ENCODE peak calls at places on chromosomes 6 and 20, in four cellular contexts. One of them, this sample, is unnamed.
A peak's percentile ranks its signal among the peaks of the same experiment; 100 is the strongest.

GRCh38 chr20:8360035-8360434 is 228.0 kb downstream of the PLCB1 start:
- DNase-seq in CD8-positive, alpha-beta T cell: no peak
- DNase-seq in epithelial cell of esophagus: no peak
- DNase-seq in fibroblast of lung: no peak
- DNase-seq in this sample: no peak

GRCh38 chr20:58117944-58118343 is 110.5 kb downstream of the ANKRD60 start:
- DNase-seq in epithelial cell of esophagus: peak; percentile 27
- DNase-seq in fibroblast of lung: peak; percentile 67
- DNase-seq in CD8-positive, alpha-beta T cell: no peak
- DNase-seq in this sample: no peak

GRCh38 chr6:90286884-90287488 is 9.7 kb downstream of the BACH2 start:
- DNase-seq in epithelial cell of esophagus: peak; percentile 70
- DNase-seq in fibroblast of lung: peak; percentile 19
- DNase-seq in CD8-positive, alpha-beta T cell: peak; percentile 52
- DNase-seq in this sample: no peak

GRCh38 chr20:40506567-40506966 is 182.5 kb downstream of the MAFB start:
- DNase-seq in epithelial cell of esophagus: peak; percentile 98
- DNase-seq in CD8-positive, alpha-beta T cell: no peak
- DNase-seq in fibroblast of lung: peak; percentile 97
- DNase-seq in this sample: peak; percentile 100

GRCh38 chr20:31608256-31608980 is 3.3 kb downstream of the ID1 start:
- DNase-seq in epithelial cell of esophagus: peak; percentile 74
- DNase-seq in fibroblast of lung: peak; percentile 80
- DNase-seq in CD8-positive, alpha-beta T cell: no peak
- DNase-seq in this sample: no peak

GRCh38 chr6:14799928-14800327 is 445.9 kb upstream of the JARID2 start:
- DNase-seq in CD8-positive, alpha-beta T cell: no peak
- DNase-seq in fibroblast of lung: peak; percentile 71
- DNase-seq in epithelial cell of esophagus: peak; percentile 76
- DNase-seq in this sample: peak; percentile 62

GRCh38 chr20:40683894-40684268 is 5.2 kb downstream of the MAFB start:
- DNase-seq in fibroblast of lung: no peak
- DNase-seq in CD8-positive, alpha-beta T cell: no peak
- DNase-seq in epithelial cell of esophagus: no peak
- DNase-seq in this sample: no peak

GRCh38 chr20:46253391-46253790 is 54.9 kb downstream of the CDH22 start:
- DNase-seq in CD8-positive, alpha-beta T cell: no peak
- DNase-seq in epithelial cell of esophagus: peak; percentile 46
- DNase-seq in fibroblast of lung: no peak
- DNase-seq in this sample: no peak

GRCh38 chr6:9532621-9533557 is 882.0 kb downstream of the TFAP2A start:
- DNase-seq in epithelial cell of esophagus: peak; percentile 64
- DNase-seq in fibroblast of lung: peak; percentile 78
- DNase-seq in CD8-positive, alpha-beta T cell: no peak
- DNase-seq in this sample: no peak

GRCh38 chr6:125054331-125054730 is 92.1 kb downstream of the RNF217 start:
- DNase-seq in epithelial cell of esophagus: no peak
- DNase-seq in fibroblast of lung: no peak
- DNase-seq in CD8-positive, alpha-beta T cell: no peak
- DNase-seq in this sample: no peak

GRCh38 chr6:141313986-141314385 is 818.7 kb upstream of the GJE1 start:
- DNase-seq in CD8-positive, alpha-beta T cell: no peak
- DNase-seq in epithelial cell of esophagus: no peak
- DNase-seq in fibroblast of lung: no peak
- DNase-seq in this sample: no peak

GRCh38 chr20:46990017-46990810 is 95.6 kb downstream of the EYA2 start:
- DNase-seq in epithelial cell of esophagus: peak; percentile 50
- DNase-seq in CD8-positive, alpha-beta T cell: no peak
- DNase-seq in fibroblast of lung: no peak
- DNase-seq in this sample: no peak

GRCh38 chr20:56299362-56299761 is 50.8 kb downstream of the MC3R start:
- DNase-seq in epithelial cell of esophagus: no peak
- DNase-seq in CD8-positive, alpha-beta T cell: no peak
- DNase-seq in fibroblast of lung: no peak
- DNase-seq in this sample: no peak

GRCh38 chr6:154919806-154920205 is 75.3 kb upstream of the TIAM2 start:
- DNase-seq in CD8-positive, alpha-beta T cell: no peak
- DNase-seq in fibroblast of lung: no peak
- DNase-seq in epithelial cell of esophagus: no peak
- DNase-seq in this sample: no peak

GRCh38 chr20:25042531-25043498 is 15.1 kb downstream of the ACSS1 start:
- DNase-seq in epithelial cell of esophagus: no peak
- DNase-seq in CD8-positive, alpha-beta T cell: peak; percentile 52
- DNase-seq in fibroblast of lung: no peak
- DNase-seq in this sample: peak; percentile 76

GRCh38 chr20:11952621-11953020 is 34.9 kb downstream of the BTBD3 start:
- DNase-seq in epithelial cell of esophagus: no peak
- DNase-seq in fibroblast of lung: peak; percentile 35
- DNase-seq in CD8-positive, alpha-beta T cell: no peak
- DNase-seq in this sample: no peak

GRCh38 chr6:143822584-143823024 is 20.5 kb upstream of the LTV1 start:
- DNase-seq in fibroblast of lung: peak; percentile 85
- DNase-seq in epithelial cell of esophagus: peak; percentile 2
- DNase-seq in CD8-positive, alpha-beta T cell: no peak
- DNase-seq in this sample: no peak

GRCh38 chr20:57509665-57510237 is 15.2 kb downstream of the CTCFL start:
- DNase-seq in CD8-positive, alpha-beta T cell: no peak
- DNase-seq in fibroblast of lung: no peak
- DNase-seq in epithelial cell of esophagus: peak; percentile 35
- DNase-seq in this sample: no peak

GRCh38 chr6:100665041-100665380 is 200.3 kb upstream of the SIM1 start:
- DNase-seq in CD8-positive, alpha-beta T cell: no peak
- DNase-seq in epithelial cell of esophagus: no peak
- DNase-seq in fibroblast of lung: no peak
- DNase-seq in this sample: no peak

GRCh38 chr6:42007753-42008528 is 42.4 kb upstream of the TAF8 start:
- DNase-seq in epithelial cell of esophagus: no peak
- DNase-seq in CD8-positive, alpha-beta T cell: peak; percentile 52
- DNase-seq in fibroblast of lung: no peak
- DNase-seq in this sample: no peak

GRCh38 chr6:30730611-30731435 is 10.7 kb downstream of the TUBB start:
- DNase-seq in CD8-positive, alpha-beta T cell: peak; percentile 86
- DNase-seq in epithelial cell of esophagus: peak; percentile 91
- DNase-seq in fibroblast of lung: peak; percentile 65
- DNase-seq in this sample: peak; percentile 74

GRCh38 chr6:45558858-45559257 is 181.1 kb upstream of the SUPT3H start:
- DNase-seq in CD8-positive, alpha-beta T cell: no peak
- DNase-seq in epithelial cell of esophagus: no peak
- DNase-seq in fibroblast of lung: no peak
- DNase-seq in this sample: no peak

GRCh38 chr6:130324657-130325056 is 41.2 kb upstream of the TMEM200A start:
- DNase-seq in epithelial cell of esophagus: peak; percentile 29
- DNase-seq in CD8-positive, alpha-beta T cell: no peak
- DNase-seq in fibroblast of lung: peak; percentile 90
- DNase-seq in this sample: no peak

GRCh38 chr6:84779380-84779779 is 15.0 kb upstream of the TBX18 start:
- DNase-seq in fibroblast of lung: no peak
- DNase-seq in CD8-positive, alpha-beta T cell: no peak
- DNase-seq in epithelial cell of esophagus: no peak
- DNase-seq in this sample: no peak

GRCh38 chr6:78598966-78599365 is 268.4 kb upstream of the IRAK1BP1 start:
- DNase-seq in epithelial cell of esophagus: peak; percentile 99
- DNase-seq in CD8-positive, alpha-beta T cell: no peak
- DNase-seq in fibroblast of lung: peak; percentile 99
- DNase-seq in this sample: no peak

GRCh38 chr6:106069478-106069877 is 16.7 kb upstream of the PRDM1 start:
- DNase-seq in fibroblast of lung: peak; percentile 89
- DNase-seq in epithelial cell of esophagus: peak; percentile 84
- DNase-seq in CD8-positive, alpha-beta T cell: no peak
- DNase-seq in this sample: no peak

GRCh38 chr6:47168176-47168575 is 126.0 kb upstream of the ADGRF1 start:
- DNase-seq in CD8-positive, alpha-beta T cell: no peak
- DNase-seq in epithelial cell of esophagus: peak; percentile 100
- DNase-seq in fibroblast of lung: peak; percentile 98
- DNase-seq in this sample: peak; percentile 70

GRCh38 chr6:88368071-88368787 is 202.1 kb upstream of the CNR1 start:
- DNase-seq in CD8-positive, alpha-beta T cell: no peak
- DNase-seq in fibroblast of lung: peak; percentile 81
- DNase-seq in epithelial cell of esophagus: no peak
- DNase-seq in this sample: no peak

GRCh38 chr20:37534401-37535157 is 6.9 kb upstream of the BLCAP start:
- DNase-seq in CD8-positive, alpha-beta T cell: peak; percentile 55
- DNase-seq in epithelial cell of esophagus: peak; percentile 83
- DNase-seq in fibroblast of lung: peak; percentile 62
- DNase-seq in this sample: no peak

GRCh38 chr20:6851136-6851535 is 83.7 kb downstream of the BMP2 start:
- DNase-seq in fibroblast of lung: no peak
- DNase-seq in CD8-positive, alpha-beta T cell: no peak
- DNase-seq in epithelial cell of esophagus: no peak
- DNase-seq in this sample: no peak

GRCh38 chr20:48822178-48822577 is 5.6 kb downstream of the PREX1 start:
- DNase-seq in epithelial cell of esophagus: no peak
- DNase-seq in fibroblast of lung: no peak
- DNase-seq in CD8-positive, alpha-beta T cell: no peak
- DNase-seq in this sample: no peak

GRCh38 chr20:36538026-36538764 is 3.1 kb upstream of the MYL9 start:
- DNase-seq in fibroblast of lung: peak; percentile 65
- DNase-seq in CD8-positive, alpha-beta T cell: no peak
- DNase-seq in epithelial cell of esophagus: no peak
- DNase-seq in this sample: no peak

GRCh38 chr20:32777177-32777956 is 15.2 kb downstream of the DNMT3B start:
- DNase-seq in CD8-positive, alpha-beta T cell: no peak
- DNase-seq in epithelial cell of esophagus: no peak
- DNase-seq in fibroblast of lung: peak; percentile 35
- DNase-seq in this sample: no peak

GRCh38 chr6:25777856-25778649 is 23.5 kb downstream of the SLC17A4 start:
- DNase-seq in CD8-positive, alpha-beta T cell: no peak
- DNase-seq in epithelial cell of esophagus: no peak
- DNase-seq in fibroblast of lung: no peak
- DNase-seq in this sample: no peak

GRCh38 chr6:169963581-169964297 is 212.3 kb downstream of the ERMARD start:
- DNase-seq in CD8-positive, alpha-beta T cell: no peak
- DNase-seq in fibroblast of lung: no peak
- DNase-seq in epithelial cell of esophagus: no peak
- DNase-seq in this sample: no peak

GRCh38 chr20:59006864-59007757 is at the start of gene CTSZ:
- DNase-seq in epithelial cell of esophagus: peak; percentile 39
- DNase-seq in fibroblast of lung: peak; percentile 29
- DNase-seq in CD8-positive, alpha-beta T cell: peak; percentile 28
- DNase-seq in this sample: no peak

GRCh38 chr6:158620963-158621693 is 23.4 kb downstream of the DYNLT1 start:
- DNase-seq in epithelial cell of esophagus: no peak
- DNase-seq in fibroblast of lung: no peak
- DNase-seq in CD8-positive, alpha-beta T cell: no peak
- DNase-seq in this sample: no peak

GRCh38 chr6:156163311-156163710 is 613.9 kb upstream of the ARID1B start:
- DNase-seq in fibroblast of lung: no peak
- DNase-seq in CD8-positive, alpha-beta T cell: peak; percentile 5
- DNase-seq in epithelial cell of esophagus: no peak
- DNase-seq in this sample: no peak

GRCh38 chr6:15317934-15318902 is 72.3 kb downstream of the JARID2 start:
- DNase-seq in CD8-positive, alpha-beta T cell: no peak
- DNase-seq in epithelial cell of esophagus: no peak
- DNase-seq in fibroblast of lung: peak; percentile 53
- DNase-seq in this sample: no peak

GRCh38 chr20:38676576-38676975 is 47.7 kb upstream of the SLC32A1 start:
- DNase-seq in fibroblast of lung: no peak
- DNase-seq in epithelial cell of esophagus: no peak
- DNase-seq in CD8-positive, alpha-beta T cell: no peak
- DNase-seq in this sample: no peak
- TF ChIP-seq CTCF in fibroblast of lung: no peak
- TF ChIP-seq CTCF in epithelial cell of esophagus: no peak
- TF ChIP-seq CTCF in CD8-positive, alpha-beta T cell: no peak
- TF ChIP-seq CTCF in this sample: no peak

DNA sequence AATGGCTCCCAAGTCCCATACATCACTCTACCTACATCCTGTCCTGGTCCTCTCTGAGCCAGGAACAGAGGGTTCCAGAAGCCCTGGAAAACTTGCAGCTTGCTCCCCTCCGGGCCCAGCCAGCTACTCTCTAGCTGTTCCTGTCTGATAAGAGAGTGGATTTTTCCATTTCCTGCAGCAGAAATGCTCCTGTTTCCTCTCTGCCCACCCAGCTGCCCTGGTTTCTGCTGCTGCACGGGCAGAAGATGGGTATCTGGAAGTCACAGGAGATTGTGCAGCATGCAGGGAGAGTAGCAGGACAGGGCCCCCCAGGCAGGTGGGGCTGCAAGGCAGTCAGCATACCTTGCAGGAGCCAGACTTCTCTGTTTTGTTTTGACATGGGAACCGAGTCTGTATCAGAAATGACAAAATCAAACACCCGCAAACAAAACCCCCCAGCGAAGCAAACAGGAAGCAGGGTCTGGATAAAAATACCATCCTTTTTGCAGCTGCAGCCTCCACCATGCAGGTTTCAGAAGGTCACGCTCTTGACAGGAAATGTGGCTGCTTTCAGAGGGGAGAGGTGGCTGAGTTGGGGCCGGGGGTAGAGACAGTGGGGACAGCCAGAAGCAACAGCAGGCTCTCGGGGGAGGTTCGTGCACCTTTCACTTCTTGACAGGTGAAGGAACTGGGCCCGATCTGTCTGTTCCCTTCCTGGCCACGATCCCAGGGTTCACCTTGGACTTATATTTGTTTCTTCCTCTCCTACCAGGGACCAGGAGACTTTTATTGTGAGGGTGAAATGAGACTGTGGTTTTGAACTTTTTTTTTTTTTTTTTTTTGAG is 50.8 kb upstream of the FAM83D start:
- DNase-seq in CD8-positive, alpha-beta T cell: peak; percentile 69
- DNase-seq in fibroblast of lung: no peak
- DNase-seq in epithelial cell of esophagus: no peak
- DNase-seq in this sample: no peak
- TF ChIP-seq CTCF in CD8-positive, alpha-beta T cell: no peak
- TF ChIP-seq CTCF in fibroblast of lung: no peak
- TF ChIP-seq CTCF in epithelial cell of esophagus: no peak
- TF ChIP-seq CTCF in this sample: no peak

GRCh38 chr6:139996253-139996834 is 621.9 kb upstream of the CITED2 start:
- DNase-seq in epithelial cell of esophagus: peak; percentile 40
- DNase-seq in CD8-positive, alpha-beta T cell: no peak
- DNase-seq in fibroblast of lung: peak; percentile 31
- DNase-seq in this sample: no peak
- TF ChIP-seq CTCF in epithelial cell of esophagus: peak; percentile 25
- TF ChIP-seq CTCF in CD8-positive, alpha-beta T cell: no peak
- TF ChIP-seq CTCF in fibroblast of lung: no peak
- TF ChIP-seq CTCF in this sample: no peak

GRCh38 chr6:126123226-126123625 is 136.9 kb downstream of the TRMT11 start:
- DNase-seq in epithelial cell of esophagus: no peak
- DNase-seq in fibroblast of lung: no peak
- DNase-seq in CD8-positive, alpha-beta T cell: no peak
- DNase-seq in this sample: no peak

DNA sequence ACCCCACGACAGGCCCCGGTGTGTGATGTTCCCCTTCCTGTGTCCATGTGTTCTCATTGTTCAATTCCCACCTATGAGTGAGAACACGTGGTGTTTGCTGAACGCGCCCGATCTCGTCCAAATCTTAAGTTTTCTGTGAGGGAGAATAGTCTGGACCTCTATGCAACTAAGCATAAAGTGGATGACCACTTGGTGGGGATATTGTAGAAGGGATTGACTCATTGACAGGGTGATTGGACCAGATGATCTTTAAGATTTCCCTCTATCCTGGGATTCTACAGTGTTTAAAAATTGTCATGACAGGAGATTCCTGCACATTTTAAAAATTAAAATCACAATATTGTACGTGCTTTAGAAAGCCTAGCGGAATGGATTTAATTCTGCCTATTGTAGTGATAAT is 141.3 kb downstream of the TRMT11 start:
- DNase-seq in CD8-positive, alpha-beta T cell: no peak
- DNase-seq in epithelial cell of esophagus: no peak
- DNase-seq in fibroblast of lung: no peak
- DNase-seq in this sample: no peak
- TF ChIP-seq CTCF in CD8-positive, alpha-beta T cell: no peak
- TF ChIP-seq CTCF in epithelial cell of esophagus: no peak
- TF ChIP-seq CTCF in fibroblast of lung: peak; percentile 22
- TF ChIP-seq CTCF in this sample: no peak

GRCh38 chr20:44885392-44886275 is at the start of gene YWHAB:
- DNase-seq in CD8-positive, alpha-beta T cell: peak; percentile 97
- DNase-seq in fibroblast of lung: peak; percentile 97
- DNase-seq in epithelial cell of esophagus: peak; percentile 99
- DNase-seq in this sample: peak; percentile 97
- TF ChIP-seq CTCF in CD8-positive, alpha-beta T cell: no peak
- TF ChIP-seq CTCF in fibroblast of lung: no peak
- TF ChIP-seq CTCF in epithelial cell of esophagus: no peak
- TF ChIP-seq CTCF in this sample: peak; percentile 35

This sample was measured in CD14-positive monocyte.